ENCODE peak calls at places on chromosomes 4 and X, in six cellular contexts. One of them, this sample, is unnamed.

GRCh38 chrX:17519349-17519748 is 144.3 kb downstream of the NHS start:
- DNase-seq in body of pancreas: peak; percentile 26
- DNase-seq in HCT116: no peak
- DNase-seq in pancreas: no peak
- DNase-seq in cardiac muscle cell: peak; percentile 60
- DNase-seq in kidney epithelial cell: no peak
- DNase-seq in this sample: no peak

GRCh38 chr4:141703497-141703896 is 67.1 kb downstream of the IL15 start:
- DNase-seq in body of pancreas: no peak
- DNase-seq in kidney epithelial cell: no peak
- DNase-seq in HCT116: no peak
- DNase-seq in pancreas: no peak
- DNase-seq in cardiac muscle cell: no peak
- DNase-seq in this sample: no peak

GRCh38 chr4:88526221-88526815 is 2.7 kb upstream of the PYURF start:
- DNase-seq in kidney epithelial cell: no peak
- DNase-seq in pancreas: no peak
- DNase-seq in cardiac muscle cell: no peak
- DNase-seq in body of pancreas: no peak
- DNase-seq in HCT116: no peak
- DNase-seq in this sample: no peak

GRCh38 chrX:120664081-120664480 is 34.2 kb upstream of the C1GALT1C1 start:
- DNase-seq in cardiac muscle cell: peak; percentile 37
- DNase-seq in kidney epithelial cell: no peak
- DNase-seq in pancreas: no peak
- DNase-seq in HCT116: peak; percentile 18
- DNase-seq in body of pancreas: no peak
- DNase-seq in this sample: no peak

GRCh38 chr4:153241970-153242847 is 38.0 kb downstream of the TRIM2 start:
- DNase-seq in kidney epithelial cell: no peak
- DNase-seq in cardiac muscle cell: no peak
- DNase-seq in HCT116: no peak
- DNase-seq in pancreas: no peak
- DNase-seq in body of pancreas: no peak
- DNase-seq in this sample: peak; percentile 52

GRCh38 chr4:47642985-47643745 is 158.1 kb downstream of the ATP10D start:
- DNase-seq in cardiac muscle cell: peak; percentile 30
- DNase-seq in HCT116: no peak
- DNase-seq in pancreas: no peak
- DNase-seq in body of pancreas: no peak
- DNase-seq in kidney epithelial cell: peak; percentile 37
- DNase-seq in this sample: no peak

GRCh38 chrX:104112326-104112951 is at the start of gene ZCCHC18:
- DNase-seq in pancreas: no peak
- DNase-seq in kidney epithelial cell: no peak
- DNase-seq in body of pancreas: peak; percentile 25
- DNase-seq in cardiac muscle cell: peak; percentile 67
- DNase-seq in HCT116: no peak
- DNase-seq in this sample: peak; percentile 90

GRCh38 chrX:71128166-71128833 is 9.9 kb downstream of the MED12 start:
- DNase-seq in kidney epithelial cell: peak; percentile 5
- DNase-seq in pancreas: no peak
- DNase-seq in HCT116: no peak
- DNase-seq in body of pancreas: no peak
- DNase-seq in cardiac muscle cell: peak; percentile 2
- DNase-seq in this sample: no peak

GRCh38 chr4:47646372-47646771 is 161.3 kb downstream of the ATP10D start:
- DNase-seq in pancreas: no peak
- DNase-seq in cardiac muscle cell: no peak
- DNase-seq in kidney epithelial cell: no peak
- DNase-seq in HCT116: no peak
- DNase-seq in body of pancreas: no peak
- DNase-seq in this sample: no peak

GRCh38 chr4:179196511-179196910 is 1754.3 kb upstream of the AGA start:
- DNase-seq in cardiac muscle cell: no peak
- DNase-seq in HCT116: no peak
- DNase-seq in kidney epithelial cell: peak; percentile 5
- DNase-seq in pancreas: no peak
- DNase-seq in body of pancreas: no peak
- DNase-seq in this sample: peak; percentile 7

GRCh38 chr4:1714303-1715001 is 2.3 kb upstream of the SLBP start:
- DNase-seq in body of pancreas: no peak
- DNase-seq in HCT116: no peak
- DNase-seq in cardiac muscle cell: no peak
- DNase-seq in pancreas: no peak
- DNase-seq in kidney epithelial cell: no peak
- DNase-seq in this sample: peak; percentile 78

GRCh38 chrX:113195949-113196348 is 355.3 kb upstream of the AMOT start:
- DNase-seq in cardiac muscle cell: no peak
- DNase-seq in body of pancreas: no peak
- DNase-seq in pancreas: no peak
- DNase-seq in HCT116: no peak
- DNase-seq in kidney epithelial cell: no peak
- DNase-seq in this sample: no peak
- H3K4me3 ChIP-seq in cardiac muscle cell: no peak overlapping the region
- H3K4me3 ChIP-seq in body of pancreas: no peak overlapping the region
- H3K4me3 ChIP-seq in pancreas: no peak overlapping the region
- H3K4me3 ChIP-seq in HCT116: no peak overlapping the region
- H3K4me3 ChIP-seq in kidney epithelial cell: no peak overlapping the region
- H3K4me3 ChIP-seq in this sample: no peak overlapping the region

GRCh38 chr4:8063974-8064563 is 94.5 kb downstream of the ABLIM2 start:
- DNase-seq in body of pancreas: no peak
- DNase-seq in HCT116: no peak
- DNase-seq in kidney epithelial cell: no peak
- DNase-seq in cardiac muscle cell: no peak
- DNase-seq in pancreas: no peak
- DNase-seq in this sample: no peak

GRCh38 chr4:8066336-8066931 is 92.2 kb downstream of the ABLIM2 start:
- DNase-seq in HCT116: no peak
- DNase-seq in kidney epithelial cell: no peak
- DNase-seq in cardiac muscle cell: no peak
- DNase-seq in pancreas: no peak
- DNase-seq in body of pancreas: no peak
- DNase-seq in this sample: no peak

GRCh38 chr4:8069102-8069752 is 89.4 kb downstream of the ABLIM2 start:
- DNase-seq in cardiac muscle cell: no peak
- DNase-seq in HCT116: no peak
- DNase-seq in pancreas: no peak
- DNase-seq in kidney epithelial cell: no peak
- DNase-seq in body of pancreas: no peak
- DNase-seq in this sample: peak; percentile 44

GRCh38 chr4:8067945-8068894 is 90.4 kb downstream of the ABLIM2 start:
- DNase-seq in cardiac muscle cell: no peak
- DNase-seq in HCT116: no peak
- DNase-seq in kidney epithelial cell: no peak
- DNase-seq in body of pancreas: no peak
- DNase-seq in pancreas: no peak
- DNase-seq in this sample: no peak

DNA sequence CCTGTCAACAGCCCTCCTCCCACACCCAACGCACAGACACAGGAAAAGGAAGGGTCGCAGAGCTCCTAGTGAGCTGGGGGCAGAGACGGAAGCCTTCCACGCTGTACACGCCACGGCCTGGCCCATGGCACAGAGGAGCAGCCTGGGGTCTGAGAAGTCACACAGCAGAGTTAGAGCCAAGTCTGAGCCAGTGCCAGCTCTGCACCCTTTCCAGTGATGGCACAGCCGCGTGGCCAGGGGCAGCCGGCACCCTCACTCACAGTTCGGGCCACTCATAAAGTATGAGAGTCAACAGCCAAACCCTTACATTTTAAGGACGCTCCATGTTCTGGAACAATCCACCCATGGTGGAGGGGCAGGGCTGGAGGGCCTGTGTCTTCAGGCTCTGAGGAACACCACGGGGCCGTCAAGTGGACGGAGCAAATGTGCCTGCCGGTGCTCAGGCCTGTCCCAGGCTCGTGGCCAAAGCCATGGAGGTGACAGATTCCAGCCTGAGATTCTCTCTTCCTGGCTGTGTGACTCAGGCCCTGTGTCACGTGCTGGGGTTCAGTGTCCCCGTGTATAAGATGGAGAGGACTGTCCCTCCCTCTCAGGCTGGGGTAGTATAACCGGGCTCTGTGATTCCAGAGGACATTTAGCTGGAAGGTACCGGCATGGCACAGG is 91.2 kb downstream of the ABLIM2 start:
- DNase-seq in HCT116: no peak
- DNase-seq in kidney epithelial cell: no peak
- DNase-seq in body of pancreas: no peak
- DNase-seq in pancreas: no peak
- DNase-seq in cardiac muscle cell: no peak
- DNase-seq in this sample: no peak
- H3K27me3 ChIP-seq in HCT116: no peaks in the 10 kb centered on the region
- H3K27me3 ChIP-seq in kidney epithelial cell: peaks cover 26% of the 10 kb centered on the region
- H3K27me3 ChIP-seq in body of pancreas: no peaks in the 10 kb centered on the region
- H3K27me3 ChIP-seq in pancreas: no peaks in the 10 kb centered on the region
- H3K27me3 ChIP-seq in cardiac muscle cell: no peaks in the 10 kb centered on the region
- H3K27me3 ChIP-seq in this sample: no peaks in the 10 kb centered on the region

GRCh38 chrX:10833299-10834169 is 213.1 kb upstream of the MID1 start:
- DNase-seq in HCT116: no peak
- DNase-seq in body of pancreas: peak; percentile 42
- DNase-seq in pancreas: peak; percentile 11
- DNase-seq in cardiac muscle cell: peak; percentile 24
- DNase-seq in kidney epithelial cell: peak; percentile 16
- DNase-seq in this sample: peak; percentile 12
- H3K4me3 ChIP-seq in HCT116: no peak overlapping the region
- H3K4me3 ChIP-seq in body of pancreas: no peak overlapping the region
- H3K4me3 ChIP-seq in pancreas: peak overlapping the region; percentile 37
- H3K4me3 ChIP-seq in cardiac muscle cell: peak overlapping the region; percentile 42
- H3K4me3 ChIP-seq in kidney epithelial cell: peak overlapping the region; percentile 26
- H3K4me3 ChIP-seq in this sample: no peak overlapping the region

DNA sequence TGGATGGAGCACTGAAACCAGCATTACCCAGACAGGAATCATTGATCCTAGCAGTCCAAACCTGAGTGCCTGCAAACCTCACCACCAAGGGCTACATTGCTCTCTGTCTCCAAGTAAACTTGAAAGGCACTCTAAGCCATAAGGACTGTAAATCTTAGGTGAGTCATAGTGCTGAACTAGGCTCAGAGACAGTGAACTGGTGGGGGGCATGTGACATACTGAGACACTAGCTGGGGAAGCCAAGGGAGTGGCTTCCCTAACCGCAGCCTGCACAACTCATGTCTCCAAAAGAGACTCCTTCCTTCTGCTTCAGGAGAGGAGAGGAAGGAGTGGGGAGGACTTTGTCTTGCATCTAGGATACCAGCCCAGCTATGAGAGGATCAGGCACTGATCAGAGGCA is 235.5 kb upstream of the ACTRT1 start:
- DNase-seq in HCT116: no peak
- DNase-seq in cardiac muscle cell: no peak
- DNase-seq in body of pancreas: no peak
- DNase-seq in pancreas: no peak
- DNase-seq in kidney epithelial cell: no peak
- DNase-seq in this sample: no peak
- H3K27me3 ChIP-seq in HCT116: no peaks in the 10 kb centered on the region
- H3K27me3 ChIP-seq in cardiac muscle cell: no peaks in the 10 kb centered on the region
- H3K27me3 ChIP-seq in body of pancreas: no peaks in the 10 kb centered on the region
- H3K27me3 ChIP-seq in pancreas: no peaks in the 10 kb centered on the region
- H3K27me3 ChIP-seq in kidney epithelial cell: no peaks in the 10 kb centered on the region
- H3K27me3 ChIP-seq in this sample: no peaks in the 10 kb centered on the region

GRCh38 chr4:42638993-42639392 is 17.9 kb downstream of the ATP8A1 start:
- DNase-seq in kidney epithelial cell: no peak
- DNase-seq in HCT116: no peak
- DNase-seq in pancreas: no peak
- DNase-seq in body of pancreas: no peak
- DNase-seq in cardiac muscle cell: no peak
- DNase-seq in this sample: peak; percentile 11
- H3K4me3 ChIP-seq in kidney epithelial cell: no peak overlapping the region
- H3K4me3 ChIP-seq in HCT116: no peak overlapping the region
- H3K4me3 ChIP-seq in pancreas: no peak overlapping the region
- H3K4me3 ChIP-seq in body of pancreas: no peak overlapping the region
- H3K4me3 ChIP-seq in cardiac muscle cell: no peak overlapping the region
- H3K4me3 ChIP-seq in this sample: no peak overlapping the region

GRCh38 chr4:84490663-84491062 is 8.4 kb downstream of the NKX6-1 start:
- DNase-seq in pancreas: no peak
- DNase-seq in HCT116: no peak
- DNase-seq in cardiac muscle cell: no peak
- DNase-seq in kidney epithelial cell: no peak
- DNase-seq in body of pancreas: no peak
- DNase-seq in this sample: no peak
- H3K27me3 ChIP-seq in pancreas: no peaks in the 10 kb centered on the region
- H3K27me3 ChIP-seq in HCT116: no peaks in the 10 kb centered on the region
- H3K27me3 ChIP-seq in cardiac muscle cell: peaks cover 100% of the 10 kb centered on the region
- H3K27me3 ChIP-seq in kidney epithelial cell: peaks cover 71% of the 10 kb centered on the region
- H3K27me3 ChIP-seq in body of pancreas: peaks cover 12% of the 10 kb centered on the region
- H3K27me3 ChIP-seq in this sample: peaks cover 100% of the 10 kb centered on the region